ENCODE peak calls at places on chromosomes 16 and 17, in four cellular contexts. C, F, I and E are unnamed samples.

GRCh38 chr16:81005644-81006471 is 827 bp downstream of the CMC2 start:
- DNase-seq in C (no peak), F (no peak), I (peak; percentile 40), E (no peak)

GRCh38 chr16:68893710-68894705 is 50.7 kb downstream of the TANGO6 start:
- DNase-seq in C (peak; percentile 40), F (no peak), I (peak; percentile 27), E (no peak)

GRCh38 chr17:11618861-11619566 is 20.7 kb downstream of the DNAH9 start:
- DNase-seq in C (no peak), F (no peak), I (no peak), E (no peak)

GRCh38 chr17:49315551-49315951 is 46.5 kb downstream of the ZNF652 start:
- DNase-seq in C (peak; percentile 52), F (peak; percentile 78), I (peak; percentile 92), E (peak; percentile 77)

GRCh38 chr16:31477220-31478216 is 5.4 kb upstream of the SLC5A2 start:
- DNase-seq in C (no peak), F (peak; percentile 62), I (no peak), E (peak; percentile 71)

GRCh38 chr17:60043846-60044245 is 34.9 kb downstream of the HEATR6 start:
- DNase-seq in C (no peak), F (no peak), I (no peak), E (no peak)

GRCh38 chr16:20678242-20678641 is 19.2 kb downstream of the ACSM1 start:
- DNase-seq in C (no peak), F (no peak), I (no peak), E (no peak)

GRCh38 chr16:50505714-50506542 is 42.3 kb upstream of the NKD1 start:
- DNase-seq in C (no peak), F (no peak), I (no peak), E (no peak)

GRCh38 chr17:38704645-38705522 is at the start of gene MLLT6:
- DNase-seq in C (peak; percentile 82), F (peak; percentile 71), I (peak; percentile 76), E (peak; percentile 79)

GRCh38 chr17:77681820-77682219 is 276.7 kb upstream of the TNRC6C start:
- DNase-seq in C (peak; percentile 86), F (no peak), I (peak; percentile 4), E (no peak)

GRCh38 chr17:80991645-80992076 is at the start of gene CHMP6:
- DNase-seq in C (peak; percentile 79), F (peak; percentile 91), I (peak; percentile 67), E (peak; percentile 93)

GRCh38 chr17:63950940-63951907 is 19.1 kb upstream of the CD79B start:
- DNase-seq in C (no peak), F (peak; percentile 77), I (no peak), E (peak; percentile 79)

GRCh38 chr17:31487063-31487647 is 95.7 kb downstream of the RAB11FIP4 start:
- DNase-seq in C (no peak), F (no peak), I (no peak), E (no peak)

GRCh38 chr17:40331743-40332641 is 23.0 kb downstream of the RARA start:
- DNase-seq in C (peak; percentile 93), F (no peak), I (peak; percentile 93), E (no peak)

GRCh38 chr17:45584092-45585036 is 93.8 kb upstream of the PLEKHM1 start:
- DNase-seq in C (peak; percentile 26), F (peak; percentile 80), I (peak; percentile 37), E (peak; percentile 82)

GRCh38 chr16:1428511-1428910 is 2.4 kb upstream of the PERCC1 start:
- DNase-seq in C (no peak), F (peak; percentile 75), I (peak; percentile 12), E (peak; percentile 84)

GRCh38 chr16:14602443-14602963 is 27.6 kb downstream of the PARN start:
- DNase-seq in C (no peak), F (no peak), I (no peak), E (no peak)

GRCh38 chr16:8675183-8676159 is 1.1 kb downstream of the ABAT start:
- DNase-seq in C (no peak), F (peak; percentile 34), I (no peak), E (peak; percentile 50)

GRCh38 chr17:3886776-3887175 is 6.1 kb downstream of the CAMKK1 start:
- DNase-seq in C (no peak), F (no peak), I (no peak), E (no peak)

GRCh38 chr17:54544239-54544638 is 356.4 kb upstream of the TOM1L1 start:
- DNase-seq in C (no peak), F (no peak), I (no peak), E (no peak)

GRCh38 chr17:67531291-67531690 is 154.2 kb downstream of the PITPNC1 start:
- DNase-seq in C (peak; percentile 22), F (peak; percentile 80), I (no peak), E (peak; percentile 82)

GRCh38 chr17:79695293-79696158 is 35.2 kb upstream of the ENPP7 start:
- DNase-seq in C (no peak), F (no peak), I (peak; percentile 77), E (no peak)

GRCh38 chr17:74243013-74243755 is 29.8 kb downstream of the TTYH2 start:
- DNase-seq in C (peak; percentile 75), F (no peak), I (no peak), E (no peak)

GRCh38 chr17:76737676-76738467 is at the start of gene MFSD11:
- DNase-seq in C (peak; percentile 91), F (peak; percentile 93), I (peak; percentile 93), E (peak; percentile 96)

GRCh38 chr17:9890124-9890523 is 14.9 kb downstream of the RCVRN start:
- DNase-seq in C (no peak), F (peak; percentile 73), I (no peak), E (peak; percentile 75)

GRCh38 chr17:14593956-14594355 is 293.1 kb downstream of the HS3ST3B1 start:
- DNase-seq in C (no peak), F (no peak), I (no peak), E (no peak)

GRCh38 chr17:1714980-1715802 is 5.0 kb upstream of the TLCD2 start:
- DNase-seq in C (peak; percentile 94), F (no peak), I (peak; percentile 99), E (peak; percentile 50)

GRCh38 chr16:23256440-23256839 is 45.7 kb upstream of the SCNN1B start:
- DNase-seq in C (no peak), F (no peak), I (no peak), E (no peak)

GRCh38 chr17:32152130-32152529 is 9.8 kb downstream of the RHOT1 start:
- DNase-seq in C (no peak), F (no peak), I (no peak), E (no peak)

GRCh38 chr16:14249291-14250032 is 178.3 kb downstream of the MRTFB start:
- DNase-seq in C (no peak), F (peak; percentile 51), I (peak; percentile 71), E (peak; percentile 60)

GRCh38 chr17:73749337-73749807 is 105.1 kb upstream of the SDK2 start:
- DNase-seq in C (no peak), F (no peak), I (no peak), E (no peak)

GRCh38 chr17:64024781-64025731 is 4.6 kb upstream of the ICAM2 start:
- DNase-seq in C (no peak), F (no peak), I (no peak), E (no peak)

GRCh38 chr16:80619824-80620223 is 79.0 kb downstream of the DYNLRB2 start:
- DNase-seq in C (no peak), F (no peak), I (no peak), E (no peak)

GRCh38 chr16:78198299-78198698 is 98.8 kb downstream of the WWOX start:
- DNase-seq in C (no peak), F (no peak), I (no peak), E (no peak)

GRCh38 chr16:53212899-53213235 is 158.1 kb downstream of the CHD9 start:
- DNase-seq in C (no peak), F (no peak), I (no peak), E (no peak)

GRCh38 chr17:16437083-16437482 is 21.7 kb downstream of the TRPV2 start:
- DNase-seq in C (no peak), F (no peak), I (no peak), E (no peak)

GRCh38 chr17:77429985-77430752 is 289.4 kb downstream of the SEC14L1 start:
- DNase-seq in C (peak; percentile 91), F (peak; percentile 80), I (peak; percentile 99), E (peak; percentile 87)

GRCh38 chr17:34675143-34675542 is 95.8 kb downstream of the TMEM132E start:
- DNase-seq in C (no peak), F (no peak), I (no peak), E (peak; percentile 1)

GRCh38 chr17:61699032-61699431 is 108.0 kb upstream of the NACA2 start:
- DNase-seq in C (no peak), F (no peak), I (no peak), E (no peak)

GRCh38 chr17:9893606-9894005 is 11.5 kb downstream of the RCVRN start:
- DNase-seq in C (no peak), F (no peak), I (peak; percentile 12), E (no peak)

DNA sequence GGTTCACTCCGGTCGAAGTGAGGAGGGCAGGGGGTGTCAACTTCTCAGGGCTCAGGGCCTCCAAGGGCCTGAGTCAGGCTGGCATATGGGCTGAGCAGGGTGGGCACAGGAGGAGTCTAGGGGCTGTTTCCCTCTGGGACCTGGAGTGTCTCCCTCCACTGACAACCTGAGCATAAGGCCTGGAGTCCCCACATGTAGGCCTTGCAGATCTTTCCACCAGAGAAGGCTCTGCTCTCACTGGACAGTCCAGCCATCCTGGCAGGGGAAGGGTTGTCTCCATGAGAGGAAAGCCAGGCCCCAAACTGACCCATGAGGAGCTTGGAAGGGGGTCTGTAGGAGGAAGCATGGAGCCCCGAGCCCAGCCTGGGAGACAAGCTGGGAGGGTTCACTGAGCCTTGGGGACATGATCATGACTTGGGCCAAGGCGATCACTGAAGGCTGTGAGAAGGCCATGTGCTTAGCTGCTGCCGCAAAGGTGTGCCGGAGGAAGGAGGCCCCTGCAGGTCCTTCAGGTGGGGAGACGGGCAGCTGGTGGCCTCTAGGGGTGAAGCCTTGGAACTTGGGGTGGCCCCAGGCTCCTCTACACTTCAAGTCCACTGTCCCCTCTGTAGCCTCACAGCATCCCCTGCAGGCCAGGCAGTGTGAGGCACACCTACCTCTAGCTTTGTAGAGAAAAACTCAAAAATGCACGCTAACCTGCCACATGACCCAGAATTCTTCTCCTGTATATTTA is 9.9 kb downstream of the CMTM2 start:
- DNase-seq in C (no peak), F (peak; percentile 81), I (peak; percentile 43), E (peak; percentile 87)
- TF ChIP-seq CTCF in C (peak; percentile 59), F (peak; percentile 98), I (peak; percentile 79), E (peak; percentile 88)

GRCh38 chr17:33651631-33652030 is 358.5 kb upstream of the ASIC2 start:
- DNase-seq in C (no peak), F (no peak), I (no peak), E (no peak)
- TF ChIP-seq CTCF in C (no peak), F (no peak), I (no peak), E (no peak)

DNA sequence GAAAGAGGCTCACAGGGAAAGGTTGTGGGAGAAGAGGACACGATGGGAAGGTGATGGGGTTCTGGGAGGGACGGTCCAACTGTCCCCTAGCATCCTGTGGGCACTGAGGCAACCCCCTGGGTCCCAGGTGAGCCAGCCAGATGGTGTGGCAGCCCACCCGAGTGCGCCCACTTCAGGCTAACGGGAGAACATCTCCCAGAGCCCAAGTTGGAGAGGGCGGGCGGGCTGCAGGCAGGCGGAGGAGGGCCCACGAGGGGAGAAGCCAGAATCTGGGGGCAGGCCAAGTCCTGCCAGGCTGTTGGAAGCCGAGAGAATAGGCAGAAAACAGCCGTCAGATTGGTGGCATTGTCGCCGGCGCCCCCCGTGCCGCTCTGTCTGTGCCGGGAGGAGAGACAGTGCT is 13.8 kb upstream of the ABCC3 start:
- DNase-seq in C (no peak), F (no peak), I (no peak), E (no peak)
- TF ChIP-seq CTCF in C (no peak), F (no peak), I (no peak), E (no peak)

GRCh38 chr17:17817552-17817947 is 19.2 kb downstream of the SREBF1 start:
- DNase-seq in C (no peak), F (no peak), I (no peak), E (no peak)
- TF ChIP-seq CTCF in C (no peak), F (no peak), I (no peak), E (no peak)

GRCh38 chr16:2952679-2953078 is 11.4 kb upstream of the KREMEN2 start:
- DNase-seq in C (no peak), F (no peak), I (no peak), E (no peak)
- TF ChIP-seq CTCF in C (no peak), F (no peak), I (no peak), E (no peak)